ENCODE peak calls at places on chromosomes 16 and 17, in nine cellular contexts. O is ovary; Z is fibroblast of lung; T is esophagus muscularis mucosa; Q is brain microvascular endothelial cell; C is sigmoid colon; U is hepatocyte; W is effector memory CD4-positive, alpha-beta T cell; A is Peyer's patch. D is an unnamed sample.

GRCh38 chr16:67723151-67723915 is 4.2 kb upstream of the GFOD2 start:
- DNase-seq in Q (peak), O (no peak), C (peak), U (no peak), A (no peak), W (no peak), T (no peak), Z (peak), D (no peak)

GRCh38 chr16:29824589-29825144 is 4.4 kb downstream of the MVP start:
- DNase-seq in C (no peak), Q (no peak), O (no peak), A (no peak), U (no peak), Z (peak), T (no peak), W (no peak), D (no peak)

GRCh38 chr17:58530655-58531054 is 16.2 kb upstream of the MTMR4 start:
- DNase-seq in T (no peak), A (no peak), W (no peak), O (no peak), Q (no peak), U (no peak), C (no peak), Z (no peak), D (no peak)

GRCh38 chr16:68503334-68503733 is 35.8 kb upstream of the ZFP90 start:
- DNase-seq in A (no peak), T (no peak), Q (no peak), O (no peak), C (no peak), Z (no peak), W (no peak), U (no peak), D (no peak)

GRCh38 chr16:67842509-67843342 is 606 bp downstream of the THAP11 start:
- DNase-seq in W (peak), O (peak), Z (peak), T (no peak), C (peak), A (peak), U (peak), Q (peak), D (peak)

GRCh38 chr16:17457997-17458396 is 12.8 kb downstream of the XYLT1 start:
- DNase-seq in A (no peak), W (no peak), U (no peak), Z (no peak), T (no peak), O (no peak), C (no peak), Q (no peak), D (no peak)

GRCh38 chr17:65593870-65594584 is 32.6 kb upstream of the AXIN2 start:
- DNase-seq in A (no peak), C (no peak), Q (peak), U (peak), W (no peak), O (no peak), Z (peak), T (no peak), D (no peak)

GRCh38 chr16:78729687-78730086 is 630.2 kb downstream of the WWOX start:
- DNase-seq in T (no peak), C (no peak), A (no peak), U (peak), W (no peak), Q (no peak), O (no peak), Z (no peak), D (no peak)

GRCh38 chr17:48577330-48577945 is 712 bp downstream of the HOXB4 start:
- DNase-seq in U (no peak), Q (no peak), O (no peak), A (no peak), C (no peak), Z (no peak), T (no peak), W (no peak), D (no peak)

GRCh38 chr17:60311936-60312335 is 80.0 kb downstream of the USP32 start:
- DNase-seq in T (no peak), O (no peak), U (no peak), A (no peak), Z (peak), C (no peak), W (no peak), Q (peak), D (no peak)

GRCh38 chr17:34511265-34511664 is 68.1 kb upstream of the TMEM132E start:
- DNase-seq in Z (no peak), U (no peak), O (no peak), C (no peak), Q (no peak), A (no peak), T (no peak), W (no peak), D (peak)

GRCh38 chr17:14048169-14048568 is 21.1 kb upstream of the COX10 start:
- DNase-seq in W (no peak), O (no peak), A (no peak), Q (no peak), Z (no peak), T (no peak), U (no peak), C (no peak), D (no peak)

GRCh38 chr17:41421617-41422016 is 2.8 kb downstream of the KRT37 start:
- DNase-seq in T (no peak), W (no peak), C (no peak), A (no peak), O (no peak), U (no peak), Z (no peak), Q (no peak), D (no peak)

GRCh38 chr17:7464081-7464480 is 15.3 kb downstream of the ZBTB4 start:
- DNase-seq in U (no peak), Q (no peak), O (no peak), W (no peak), T (no peak), Z (no peak), C (no peak), A (no peak), D (no peak)

GRCh38 chr17:35368086-35368824 is 5.2 kb downstream of the SLFN11 start:
- DNase-seq in U (no peak), C (no peak), Z (no peak), W (no peak), Q (no peak), T (no peak), O (no peak), A (peak), D (peak)

GRCh38 chr16:60127196-60127595 is 1393.1 kb upstream of the GOT2 start:
- DNase-seq in Q (no peak), A (no peak), T (no peak), C (no peak), W (no peak), U (no peak), O (no peak), Z (no peak), D (no peak)

GRCh38 chr16:66342294-66342900 is 24.1 kb upstream of the CDH5 start:
- DNase-seq in U (peak), O (no peak), A (no peak), Q (no peak), C (no peak), W (no peak), Z (no peak), T (no peak), D (no peak)

GRCh38 chr17:1755993-1756306 is 5.9 kb upstream of the SERPINF1 start:
- DNase-seq in T (no peak), Q (no peak), C (no peak), Z (no peak), O (no peak), A (no peak), W (no peak), U (no peak), D (no peak)

GRCh38 chr16:66904428-66904845 is 14.2 kb downstream of the CDH16 start:
- DNase-seq in Z (no peak), T (no peak), U (no peak), Q (no peak), O (no peak), A (no peak), C (no peak), W (no peak), D (no peak)

GRCh38 chr16:53084736-53085538 is 30.1 kb downstream of the CHD9 start:
- DNase-seq in C (no peak), W (no peak), Z (no peak), Q (no peak), T (no peak), U (no peak), A (no peak), O (peak), D (no peak)

GRCh38 chr17:39919087-39919683 is 750 bp upstream of the GSDMB start:
- DNase-seq in W (no peak), O (no peak), A (no peak), Z (no peak), U (no peak), C (no peak), T (no peak), Q (no peak), D (no peak)

GRCh38 chr16:14564881-14565687 is 65.0 kb downstream of the PARN start:
- DNase-seq in C (no peak), W (no peak), A (no peak), Q (no peak), T (no peak), U (peak), O (no peak), Z (peak), D (no peak)

GRCh38 chr16:89052191-89052787 is 41.4 kb upstream of the ACSF3 start:
- DNase-seq in T (no peak), Z (peak), A (no peak), Q (no peak), O (no peak), C (no peak), U (no peak), W (no peak), D (no peak)

GRCh38 chr17:11391134-11391533 is 150.1 kb downstream of the SHISA6 start:
- DNase-seq in Q (no peak), U (peak), T (no peak), Z (no peak), O (no peak), C (no peak), A (no peak), W (no peak), D (no peak)

GRCh38 chr17:78783711-78784396 is 1.8 kb upstream of the CYTH1 start:
- DNase-seq in U (no peak), C (peak), Q (no peak), A (no peak), O (no peak), Z (no peak), T (no peak), W (no peak), D (no peak)

GRCh38 chr16:15885560-15886001 is 2.8 kb downstream of the CEP20 start:
- DNase-seq in O (no peak), Z (no peak), C (no peak), A (no peak), Q (no peak), T (no peak), U (no peak), W (no peak), D (no peak)

GRCh38 chr16:50611332-50611934 is 63.2 kb downstream of the NKD1 start:
- DNase-seq in Z (peak), C (no peak), Q (peak), U (no peak), O (no peak), A (no peak), W (no peak), T (no peak), D (no peak)

GRCh38 chr16:30715777-30716445 is 16.9 kb downstream of the SRCAP start:
- DNase-seq in U (no peak), O (no peak), Q (peak), A (no peak), C (no peak), Z (peak), T (no peak), W (peak), D (no peak)

GRCh38 chr17:57989011-57989345 is 924 bp upstream of the VEZF1 start:
- DNase-seq in Q (peak), A (no peak), C (peak), U (peak), O (no peak), T (no peak), W (no peak), Z (peak), D (peak)

GRCh38 chr17:83115832-83116231 is 36.4 kb downstream of the METRNL start:
- DNase-seq in C (no peak), T (no peak), Z (no peak), Q (no peak), U (no peak), W (no peak), O (no peak), A (no peak), D (no peak)

GRCh38 chr17:79214940-79215604 is 140.4 kb downstream of the ENGASE start:
- DNase-seq in Z (no peak), T (no peak), Q (no peak), W (no peak), U (no peak), C (no peak), O (no peak), A (no peak), D (no peak)

GRCh38 chr17:75096082-75096625 is 8.4 kb downstream of the SLC16A5 start:
- DNase-seq in W (no peak), A (no peak), Q (peak), C (no peak), O (no peak), T (no peak), Z (peak), U (peak), D (peak)

GRCh38 chr16:28140788-28141618 is 70.8 kb downstream of the XPO6 start:
- DNase-seq in O (no peak), T (no peak), W (peak), U (no peak), A (peak), C (no peak), Z (no peak), Q (no peak), D (no peak)

GRCh38 chr16:16028311-16028999 is 79.0 kb downstream of the ABCC1 start:
- DNase-seq in Z (no peak), T (no peak), A (no peak), U (no peak), Q (no peak), W (no peak), O (no peak), C (no peak), D (no peak)

DNA sequence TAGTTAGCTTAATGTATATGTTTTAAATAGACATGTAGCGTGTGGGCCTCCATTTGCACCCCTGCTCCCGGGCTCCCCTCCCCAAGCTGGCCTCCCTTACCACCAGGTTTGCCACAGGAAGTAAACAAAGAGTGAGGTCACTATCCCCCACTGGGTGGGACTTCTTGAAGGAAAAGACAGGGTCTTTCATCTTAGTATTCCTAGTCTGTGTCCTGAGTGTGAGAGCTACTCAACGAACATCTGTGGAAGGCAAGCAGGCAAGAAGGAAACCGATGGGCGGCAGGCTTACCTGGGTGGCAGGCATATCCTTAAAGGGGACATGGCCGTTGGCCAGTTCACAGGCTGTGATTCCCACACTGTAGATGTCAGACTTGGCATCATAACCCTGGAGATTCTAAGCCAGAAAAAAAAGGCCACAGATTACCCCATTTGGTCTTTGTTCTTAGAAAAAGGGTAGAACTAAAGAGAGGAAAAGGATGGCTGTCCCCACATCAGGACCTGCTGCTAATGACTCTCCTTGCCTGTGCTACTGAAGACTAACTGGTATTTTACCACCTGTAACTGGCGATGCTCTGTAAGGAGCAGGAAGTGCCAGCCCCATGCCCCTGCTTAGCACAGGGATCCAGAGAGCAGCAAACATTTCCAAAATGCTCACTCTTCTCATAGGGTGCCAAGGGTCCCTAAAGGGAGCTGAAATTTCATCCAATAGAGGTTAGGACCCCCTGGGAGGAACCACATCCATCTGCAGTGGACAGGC is 6.6 kb upstream of the LIMD2 start:
- DNase-seq in T (no peak), Z (no peak), A (no peak), U (no peak), W (peak), O (no peak), Q (no peak), C (no peak), D (no peak)
- H3K4me3 ChIP-seq in T (no peak), Z (no peak), A (no peak), U (no peak), W (peak), O (no peak), Q (no peak), C (no peak), D (no peak)

GRCh38 chr17:31854672-31855071 is 4.4 kb downstream of the COPRS start:
- DNase-seq in U (no peak), A (no peak), C (no peak), Z (peak), Q (no peak), T (no peak), O (no peak), W (no peak), D (no peak)

GRCh38 chr17:31859487-31860008 is 504 bp upstream of the COPRS start:
- DNase-seq in O (no peak), C (no peak), Z (peak), T (no peak), W (no peak), A (no peak), Q (no peak), U (no peak), D (no peak)

GRCh38 chr17:31856750-31857149 is 2.3 kb downstream of the COPRS start:
- DNase-seq in A (no peak), W (no peak), O (no peak), Q (no peak), C (no peak), T (no peak), U (no peak), Z (peak), D (no peak)

GRCh38 chr17:31858647-31859486 is at the start of gene COPRS:
- DNase-seq in Q (peak), T (peak), A (peak), U (peak), W (peak), O (peak), C (peak), Z (peak), D (peak)

GRCh38 chr17:31857920-31858646 is 961 bp downstream of the COPRS start:
- DNase-seq in A (no peak), O (no peak), Z (peak), W (no peak), T (no peak), U (no peak), Q (no peak), C (no peak), D (no peak)
- H3K27ac ChIP-seq in A (peak), O (no peak), Z (peak), W (no peak), T (peak), U (peak), Q (peak), C (peak), D (peak)

DNA sequence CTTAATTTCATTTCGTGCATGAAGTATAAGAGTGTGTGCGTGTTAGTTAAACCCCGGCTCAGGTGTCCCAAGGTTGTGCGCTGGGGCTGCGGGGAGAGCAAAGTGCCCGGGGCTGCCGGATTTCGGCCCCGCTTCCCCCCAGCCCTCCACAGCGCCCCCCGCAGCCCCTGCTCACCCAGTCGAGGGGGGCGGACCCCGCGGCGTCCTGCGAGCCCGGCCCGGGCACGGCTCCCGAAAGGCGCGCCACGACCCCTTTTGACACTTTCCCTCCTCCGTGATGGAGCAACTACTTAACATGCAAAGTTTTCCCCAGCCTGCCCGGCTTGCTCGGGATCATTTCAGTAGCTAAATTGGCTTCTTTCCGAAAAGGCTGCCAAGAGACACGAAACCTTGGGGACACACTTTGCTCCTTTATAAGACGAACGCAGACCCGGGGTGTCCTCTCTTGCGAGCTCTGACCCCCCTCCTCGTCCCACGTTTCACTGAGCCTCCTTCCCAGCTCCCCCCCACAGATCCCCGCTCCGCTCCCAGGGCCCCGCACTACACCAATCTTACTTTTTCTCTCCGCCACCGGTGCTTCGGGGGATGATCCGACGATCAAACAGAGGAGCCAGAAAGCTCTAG is 589 bp downstream of the C17orf58 start:
- DNase-seq in A (peak), Z (peak), T (no peak), C (peak), W (no peak), U (peak), O (peak), Q (no peak), D (peak)
- H3K4me3 ChIP-seq in A (peak), Z (peak), T (peak), C (peak), W (peak), U (peak), O (peak), Q (peak), D (peak)

DNA sequence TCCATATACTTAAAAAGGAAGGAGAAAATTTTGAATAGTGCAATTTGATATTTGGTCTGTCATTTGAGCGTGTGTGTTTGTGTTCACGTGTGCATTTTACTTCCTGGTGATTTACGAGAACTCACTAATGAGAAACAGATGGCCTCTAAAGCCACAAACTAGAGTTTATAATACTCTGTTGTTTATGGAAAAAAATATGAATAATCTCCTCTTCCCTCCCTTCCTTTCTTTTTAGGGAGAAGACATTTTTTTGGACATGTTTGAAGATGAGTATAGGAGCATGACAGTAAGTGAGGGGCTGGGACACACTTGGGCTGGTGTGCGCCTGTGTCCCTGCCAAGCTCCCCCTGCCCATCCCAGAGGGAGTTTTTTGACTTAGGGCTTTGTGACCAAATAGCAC is 102.7 kb downstream of the CLEC16A start:
- DNase-seq in C (peak), T (no peak), O (no peak), W (no peak), Q (no peak), U (peak), Z (peak), A (no peak), D (no peak)
- H3K27ac ChIP-seq in C (peak), T (peak), O (no peak), W (no peak), Q (no peak), U (peak), Z (peak), A (peak), D (peak)

DNA sequence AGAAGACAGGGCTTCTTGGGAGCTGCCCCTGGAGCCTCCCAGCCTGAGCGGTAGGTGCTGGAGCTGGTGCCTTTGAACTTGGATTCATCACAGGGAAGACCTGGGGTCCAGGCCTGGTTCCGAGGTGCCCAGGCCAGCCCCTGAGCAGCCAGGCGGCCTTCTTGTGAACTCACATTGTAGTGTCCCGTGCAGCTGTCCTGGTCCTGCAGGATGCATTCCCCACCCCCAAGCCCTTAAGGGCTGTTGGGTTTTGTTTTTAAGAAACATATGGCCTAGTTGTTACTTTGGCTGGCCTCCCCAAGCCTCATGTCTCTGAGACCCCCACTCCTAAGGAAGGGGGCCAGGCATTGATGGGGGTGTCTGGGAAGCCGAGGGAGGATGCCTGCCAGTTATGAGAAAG is 70.9 kb downstream of the SREBF1 start:
- DNase-seq in W (no peak), O (no peak), C (no peak), A (no peak), Q (no peak), T (no peak), U (no peak), Z (no peak), D (no peak)
- H3K4me3 ChIP-seq in W (no peak), O (no peak), C (no peak), A (no peak), Q (no peak), T (no peak), U (no peak), Z (no peak), D (no peak)

GRCh38 chr17:20010886-20011402 is 1.8 kb downstream of the SPECC1 start:
- DNase-seq in A (no peak), Z (no peak), U (no peak), C (no peak), T (no peak), Q (no peak), W (no peak), O (no peak), D (no peak)
- H3K27ac ChIP-seq in A (no peak), Z (no peak), U (no peak), C (peak), T (no peak), Q (no peak), W (no peak), O (no peak), D (no peak)